ENCODE peak calls at places on chromosomes 1 and 21, in eight cellular contexts. P is fibroblast of mammary gland, X is right lobe of liver, L is PC-3, O is IMR-90, J is HFF-Myc, Z is AG04449, N is adrenal gland. S is an unnamed sample.

GRCh38 chr1:165129568-165130164 is 226.8 kb downstream of the LMX1A start:
- DNase-seq in N (peak), P (peak), O (peak), J (no peak), X (peak), Z (no peak), L (peak), S (peak)

GRCh38 chr1:218374401-218374848 is 29.3 kb downstream of the TGFB2 start:
- DNase-seq in Z (no peak), L (peak), X (no peak), O (peak), J (no peak), N (no peak), P (no peak), S (no peak)

GRCh38 chr1:168771104-168771630 is 42.2 kb upstream of the DPT start:
- DNase-seq in L (no peak), Z (no peak), X (no peak), J (no peak), P (no peak), N (no peak), O (no peak), S (no peak)

GRCh38 chr21:29322570-29322957 is 23.8 kb downstream of the BACH1 start:
- DNase-seq in P (no peak), X (no peak), L (no peak), J (no peak), Z (no peak), N (no peak), O (no peak), S (no peak)

GRCh38 chr1:234975122-234975940 is 153.3 kb downstream of the TOMM20 start:
- DNase-seq in L (peak), N (peak), Z (peak), J (peak), X (peak), O (peak), P (peak), S (peak)

GRCh38 chr1:147515046-147515869 is 26.0 kb upstream of the BCL9 start:
- DNase-seq in Z (no peak), P (peak), O (peak), L (peak), J (peak), X (peak), N (no peak), S (peak)

GRCh38 chr21:41824466-41825207 is 54.5 kb downstream of the PRDM15 start:
- DNase-seq in Z (no peak), P (no peak), O (no peak), N (no peak), L (no peak), J (no peak), X (peak), S (no peak)

GRCh38 chr1:93061895-93062792 is 16.9 kb upstream of the MTF2 start:
- DNase-seq in J (no peak), N (peak), L (peak), X (no peak), P (peak), Z (no peak), O (peak), S (peak)

GRCh38 chr1:37123266-37123665 is 89.0 kb upstream of the GRIK3 start:
- DNase-seq in L (peak), P (peak), X (no peak), O (no peak), Z (no peak), N (no peak), J (no peak), S (no peak)

GRCh38 chr1:30012455-30013440 is 710.6 kb downstream of the MATN1 start:
- DNase-seq in J (no peak), N (peak), P (no peak), L (no peak), O (no peak), Z (no peak), X (no peak), S (no peak)

GRCh38 chr1:245751111-245751510 is 596.3 kb downstream of the KIF26B start:
- DNase-seq in J (no peak), Z (peak), N (no peak), X (no peak), L (no peak), P (peak), O (peak), S (no peak)

GRCh38 chr1:225685476-225686176 is 32.7 kb upstream of the ENAH start:
- DNase-seq in O (peak), L (no peak), X (no peak), Z (no peak), P (peak), N (no peak), J (no peak), S (no peak)

GRCh38 chr1:198443374-198444233 is 96.9 kb downstream of the ATP6V1G3 start:
- DNase-seq in X (no peak), L (peak), N (no peak), O (peak), P (peak), Z (peak), J (peak), S (peak)

GRCh38 chr1:198638894-198639319 is at the start of gene PTPRC:
- DNase-seq in Z (no peak), X (no peak), N (no peak), O (no peak), L (no peak), P (no peak), J (no peak), S (no peak)

DNA sequence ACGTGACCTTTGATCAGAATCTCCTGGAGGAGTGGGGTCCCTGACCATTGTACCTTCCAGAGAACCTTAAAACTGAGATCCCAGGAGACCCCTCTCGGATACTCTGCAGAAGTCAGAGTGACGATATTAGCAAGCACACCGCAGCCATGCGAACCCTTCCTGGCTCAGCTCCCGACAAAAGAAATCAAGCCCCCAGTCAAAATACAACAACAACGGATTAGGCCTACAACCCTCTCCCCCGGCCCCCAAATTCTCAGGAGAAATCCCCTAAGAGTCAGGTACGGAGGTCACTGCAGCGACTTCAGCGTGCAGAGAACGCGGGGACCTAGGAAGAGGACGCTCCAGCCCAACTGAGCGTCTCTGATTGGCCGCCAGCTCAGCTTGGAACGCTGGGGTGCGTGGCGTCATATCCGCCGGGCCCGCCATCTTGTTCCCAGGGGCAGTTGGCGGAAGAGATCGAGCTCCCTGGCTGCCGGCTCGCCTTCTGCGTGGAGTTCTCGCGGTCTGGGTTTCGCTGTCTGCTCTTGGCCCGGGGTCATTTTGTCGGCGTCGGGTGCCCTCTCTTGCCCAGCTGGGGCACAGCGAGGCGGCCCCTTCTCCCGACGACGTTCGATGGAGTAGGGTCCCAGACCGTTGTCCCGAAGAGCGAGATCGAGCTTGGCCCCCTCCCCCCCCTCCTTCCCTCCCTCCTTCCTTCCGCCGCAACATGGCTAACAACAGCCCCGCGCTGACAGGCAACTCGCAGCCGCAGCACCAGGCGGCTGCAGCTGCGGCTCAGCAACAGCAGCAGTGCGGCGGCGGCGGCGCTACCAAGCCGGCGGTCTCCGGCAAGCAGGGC is at the start of gene PRPF38B:
- DNase-seq in X (peak), P (peak), L (peak), Z (no peak), O (peak), J (peak), N (peak), S (peak)
- TF ChIP-seq CTCF in X (no peak), P (no peak), L (no peak), Z (no peak), O (no peak), J (no peak), N (no peak), S (no peak)

DNA sequence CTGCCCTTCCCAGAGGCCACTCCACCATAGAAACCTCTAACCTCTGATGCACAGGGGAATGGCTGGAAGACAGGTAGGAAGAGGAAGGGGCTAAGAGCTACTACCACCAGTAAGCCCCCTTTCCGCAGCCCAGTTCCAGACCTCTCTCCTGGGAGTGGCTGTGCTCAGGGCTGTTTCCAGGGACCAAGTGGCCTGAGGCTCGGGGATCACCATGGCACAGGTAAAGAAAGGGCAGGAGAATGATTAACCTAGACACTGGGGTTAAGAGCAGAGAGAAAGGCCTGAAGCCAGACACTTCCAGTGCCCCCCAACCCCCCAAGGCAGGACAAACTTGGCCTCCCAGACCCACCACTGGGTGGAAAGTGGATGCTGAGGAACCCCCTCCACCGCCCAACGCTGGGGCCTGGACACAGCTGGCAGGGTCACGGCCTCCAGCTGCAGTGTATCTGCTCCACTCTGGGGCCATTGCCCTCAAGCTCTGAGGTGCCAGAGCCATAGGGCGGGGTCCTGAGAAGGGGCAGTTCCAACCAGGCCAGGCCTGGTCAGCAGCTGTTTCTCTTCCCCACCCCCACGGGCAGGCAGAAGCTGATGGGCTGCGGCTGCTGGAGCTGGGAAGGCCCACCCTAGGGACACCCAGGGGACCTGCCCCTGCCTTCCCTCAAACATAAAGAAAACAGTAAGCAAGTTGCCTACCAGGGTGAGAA is 2.7 kb downstream of the TAGLN2 start:
- DNase-seq in P (peak), J (no peak), O (peak), Z (no peak), X (peak), N (peak), L (no peak), S (no peak)
- H3K4me3 ChIP-seq in P (peak), J (peak), O (peak), Z (peak), X (peak), N (no peak), L (peak), S (peak)

DNA sequence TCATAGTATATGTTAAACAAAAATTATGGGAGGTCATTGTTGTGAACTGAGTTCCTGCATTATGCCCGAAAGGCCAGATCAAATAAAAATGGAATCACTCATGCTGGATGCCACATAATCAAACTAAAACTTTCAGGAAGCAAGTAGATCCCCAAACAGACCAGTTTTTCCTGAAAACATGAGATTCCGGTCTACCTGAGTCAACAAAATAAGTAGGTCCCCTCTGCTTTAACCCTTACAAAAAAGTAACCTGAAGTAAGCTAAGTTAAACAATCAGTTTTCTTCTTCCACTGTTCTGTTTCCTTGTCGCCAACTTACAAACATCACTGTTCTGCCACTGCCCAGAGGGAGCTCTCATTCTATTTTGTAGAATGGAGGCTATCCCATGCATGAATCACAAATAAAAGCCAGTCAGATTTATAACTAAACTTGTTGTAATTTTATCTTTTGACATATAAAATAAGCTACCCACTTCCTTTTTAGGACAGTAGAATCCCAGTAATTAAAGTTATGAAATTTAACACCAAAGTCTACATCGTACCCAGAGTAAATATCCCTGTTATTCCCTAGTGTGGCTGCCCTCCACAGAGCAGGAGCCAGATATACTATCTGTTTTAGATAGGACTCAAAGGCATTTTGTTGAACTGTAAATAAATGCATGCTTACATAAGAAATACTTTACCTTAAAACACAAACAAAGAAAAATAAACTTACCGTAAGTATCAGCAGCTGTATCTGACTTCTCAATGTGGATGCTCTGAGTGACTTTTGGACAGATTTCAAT is 149.4 kb downstream of the TIAM1 start:
- DNase-seq in Z (no peak), X (no peak), P (no peak), N (no peak), J (no peak), O (no peak), L (peak), S (no peak)
- TF ChIP-seq CTCF in Z (no peak), X (no peak), P (no peak), N (no peak), J (no peak), O (no peak), L (no peak), S (no peak)

GRCh38 chr1:152739841-152740240 is 18.0 kb upstream of the KPRP start:
- DNase-seq in N (no peak), J (no peak), Z (no peak), L (no peak), P (peak), O (no peak), X (no peak), S (peak)

GRCh38 chr1:152735648-152736047 is 22.2 kb upstream of the KPRP start:
- DNase-seq in L (peak), O (no peak), N (no peak), X (no peak), J (no peak), Z (no peak), P (no peak), S (peak)
- H3K4me3 ChIP-seq in L (no peak), O (no peak), N (no peak), X (no peak), J (no peak), Z (no peak), P (no peak), S (no peak)

GRCh38 chr1:25843483-25843882 is 15.8 kb downstream of the AUNIP start:
- DNase-seq in J (no peak), X (no peak), L (no peak), N (no peak), P (no peak), O (no peak), Z (no peak), S (no peak)

GRCh38 chr1:25844485-25845337 is 14.5 kb downstream of the AUNIP start:
- DNase-seq in L (no peak), Z (no peak), J (no peak), O (peak), N (no peak), P (no peak), X (no peak), S (no peak)

GRCh38 chr1:25845664-25846063 is 13.6 kb downstream of the AUNIP start:
- DNase-seq in Z (no peak), J (no peak), N (no peak), P (no peak), L (no peak), X (no peak), O (no peak), S (no peak)

GRCh38 chr1:25847929-25848328 is 11.3 kb downstream of the AUNIP start:
- DNase-seq in X (no peak), N (no peak), L (no peak), Z (no peak), J (no peak), P (no peak), O (no peak), S (no peak)

GRCh38 chr1:25848531-25848930 is 10.7 kb downstream of the AUNIP start:
- DNase-seq in J (no peak), P (no peak), X (no peak), L (no peak), N (no peak), O (peak), Z (no peak), S (no peak)
- TF ChIP-seq CTCF in J (no peak), P (no peak), X (no peak), L (no peak), N (no peak), O (no peak), Z (no peak), S (no peak)

GRCh38 chr1:167430134-167430848 is 88.0 kb downstream of the CD247 start:
- DNase-seq in L (no peak), Z (no peak), N (peak), X (no peak), J (no peak), O (no peak), P (no peak), S (no peak)

GRCh38 chr1:167431909-167432650 is 86.2 kb downstream of the CD247 start:
- DNase-seq in X (no peak), L (no peak), O (no peak), J (no peak), Z (no peak), P (no peak), N (no peak), S (no peak)

GRCh38 chr1:167431261-167431908 is 86.9 kb downstream of the CD247 start:
- DNase-seq in Z (no peak), P (no peak), O (no peak), X (no peak), J (no peak), N (no peak), L (no peak), S (no peak)

GRCh38 chr1:167429612-167430011 is 88.7 kb downstream of the CD247 start:
- DNase-seq in Z (no peak), N (no peak), L (no peak), P (no peak), X (no peak), O (no peak), J (no peak), S (no peak)

DNA sequence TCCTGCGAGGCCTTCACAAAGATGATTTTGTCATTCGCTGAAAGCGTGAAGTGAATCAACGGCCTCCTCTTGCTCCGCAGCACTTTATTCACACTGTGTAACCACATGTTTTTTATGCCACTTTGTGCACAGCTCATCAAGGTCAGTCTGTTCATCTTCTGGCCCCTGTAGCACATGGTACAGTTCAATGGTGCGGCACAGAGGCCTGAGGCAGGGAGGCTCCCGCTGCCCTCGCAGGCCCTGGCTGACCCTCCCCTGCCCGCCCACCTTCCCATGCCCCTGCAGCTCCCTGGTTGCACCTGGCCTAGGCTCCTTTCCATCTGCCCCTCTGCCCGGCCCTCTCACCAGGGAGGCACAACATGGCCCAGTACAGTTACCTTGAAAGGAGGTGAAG is 87.5 kb downstream of the CD247 start:
- DNase-seq in N (no peak), L (no peak), O (no peak), Z (no peak), X (no peak), P (no peak), J (no peak), S (no peak)
- H3K4me3 ChIP-seq in N (no peak), L (no peak), O (no peak), Z (no peak), X (no peak), P (no peak), J (no peak), S (no peak)

DNA sequence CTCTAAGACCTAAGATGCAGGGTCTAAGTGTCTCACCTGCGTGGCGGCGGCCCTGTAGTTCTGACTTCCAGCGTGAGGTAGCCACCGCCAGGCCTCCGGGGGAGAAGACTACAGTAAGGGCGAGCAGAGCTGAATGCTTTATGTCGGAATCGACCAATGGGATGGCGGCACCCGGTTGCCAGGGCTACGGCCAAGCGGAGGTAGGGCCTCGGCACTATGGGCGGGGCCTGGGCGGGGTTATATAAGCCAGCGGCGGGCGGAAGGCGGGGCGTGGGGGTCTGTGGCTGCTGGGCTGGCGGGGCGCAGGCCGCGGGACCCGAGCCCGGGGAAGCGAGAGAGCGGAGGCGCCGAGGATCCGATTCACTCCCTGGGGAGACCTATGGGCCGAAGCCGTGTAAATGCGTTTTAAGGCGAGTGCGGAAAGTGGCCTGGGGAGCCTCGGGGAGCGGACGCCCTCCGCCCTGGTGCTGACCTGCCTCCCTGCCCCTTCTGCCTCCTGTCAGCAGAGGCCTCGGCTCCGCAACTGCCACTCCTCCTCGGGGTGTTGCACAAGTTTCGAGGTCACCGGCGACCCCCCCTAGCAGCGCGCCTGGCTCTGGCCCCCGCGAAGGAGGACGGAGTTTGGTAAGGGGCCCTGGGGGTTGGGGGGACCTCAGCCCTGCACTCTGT is at the start of gene AZIN2:
- DNase-seq in L (peak), O (peak), N (peak), J (peak), X (peak), Z (peak), P (peak), S (peak)
- TF ChIP-seq CTCF in L (no peak), O (no peak), N (peak), J (no peak), X (no peak), Z (no peak), P (no peak), S (no peak)

DNA sequence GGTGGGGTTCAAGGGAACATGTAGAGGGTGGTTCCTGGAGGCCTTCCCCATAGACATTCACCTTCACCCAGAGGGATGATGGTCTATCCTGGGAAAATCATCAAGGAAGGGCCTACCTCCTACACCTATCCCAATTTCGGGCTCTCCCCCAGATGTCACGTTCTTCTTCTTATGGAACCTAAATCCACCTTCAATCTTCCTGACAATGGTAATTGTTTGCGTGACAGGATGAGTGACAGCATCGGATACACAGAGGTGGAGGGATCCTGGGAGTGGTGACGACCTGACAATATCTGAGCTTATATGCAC is 3.8 kb downstream of the ETNK2 start:
- DNase-seq in L (no peak), Z (no peak), P (no peak), N (no peak), O (no peak), X (no peak), J (no peak), S (no peak)
- H3K4me3 ChIP-seq in L (no peak), Z (no peak), P (no peak), N (no peak), O (no peak), X (peak), J (no peak), S (no peak)